ENCODE peak calls at places on chromosomes 2 and 18, in ten cellular contexts. O is GM03348; C is progenitor cell of endocrine pancreas; S is NCI-H2081; B is CD8-positive, alpha-beta memory T cell; P is CD8-positive, alpha-beta T cell; Q is nucleus accumbens; H is AG20443; V is AG09309; D is Peyer's patch. I is an unnamed sample.

GRCh38 chr18:62710417-62710816 is 4.9 kb upstream of the PHLPP1 start:
- DNase-seq in O (peak), C (no peak), S (peak), B (no peak), P (no peak), Q (no peak), H (peak), V (peak), D (no peak), I (no peak)

GRCh38 chr2:30678410-30679137 is 128.7 kb downstream of the CAPN13 start:
- DNase-seq in O (no peak), C (no peak), S (no peak), B (no peak), P (no peak), Q (no peak), H (no peak), V (no peak), D (no peak), I (no peak)

GRCh38 chr18:36828157-36828629 is 609 bp downstream of the TPGS2 start:
- DNase-seq in O (peak), C (peak), S (peak), B (peak), P (peak), Q (peak), H (peak), V (no peak), D (no peak), I (no peak)

GRCh38 chr18:10661333-10661732 is 135.5 kb downstream of the NAPG start:
- DNase-seq in O (no peak), C (no peak), S (no peak), B (no peak), P (no peak), Q (no peak), H (no peak), V (no peak), D (no peak), I (no peak)

GRCh38 chr2:6917071-6917760 is at the start of gene RNF144A:
- DNase-seq in O (peak), C (peak), S (peak), B (peak), P (peak), Q (peak), H (peak), V (no peak), D (peak), I (peak)

GRCh38 chr2:134479696-134480330 is 225.9 kb downstream of the MGAT5 start:
- DNase-seq in O (no peak), C (no peak), S (no peak), B (no peak), P (no peak), Q (no peak), H (no peak), V (no peak), D (no peak), I (no peak)

GRCh38 chr18:55878224-55878623 is 290.2 kb upstream of the TCF4 start:
- DNase-seq in O (no peak), C (no peak), S (no peak), B (no peak), P (no peak), Q (no peak), H (no peak), V (no peak), D (no peak), I (no peak)

GRCh38 chr2:154452906-154453493 is 245.5 kb upstream of the KCNJ3 start:
- DNase-seq in O (peak), C (no peak), S (peak), B (no peak), P (no peak), Q (no peak), H (no peak), V (no peak), D (no peak), I (no peak)

GRCh38 chr2:161710131-161710915 is 86.1 kb downstream of the SLC4A10 start:
- DNase-seq in O (peak), C (no peak), S (no peak), B (no peak), P (no peak), Q (no peak), H (peak), V (no peak), D (no peak), I (no peak)